ENCODE peak calls at places on chromosomes 6 and 20, in eight cellular contexts. Q is tibial artery, Y is nephron progenitor cell, G is KBM-7, J is NCI-H2081, M is mucosa of descending colon, Z is small intestine, N is NCI-H1092 treated with DMSO at 0.1 percent for 48 hours. V is an unnamed sample.
A peak's percentile ranks its signal among the peaks of the same experiment; 100 is the strongest.

GRCh38 chr6:14501240-14501639 is 383.7 kb downstream of the CD83 start:
- DNase-seq in G (no peak), N (no peak), M (no peak), Y (no peak), Q (no peak), Z (no peak), J (no peak), V (no peak)

GRCh38 chr6:39124114-39124513 is 9.1 kb upstream of the SAYSD1 start:
- DNase-seq in G (no peak), J (no peak), N (no peak), M (no peak), Y (no peak), Q (no peak), Z (peak; percentile 25), V (no peak)

GRCh38 chr20:2402271-2402980 is 21.7 kb downstream of the TGM6 start:
- DNase-seq in G (peak; percentile 18), Y (no peak), J (no peak), Z (peak; percentile 6), N (no peak), M (peak; percentile 44), Q (no peak), V (no peak)

GRCh38 chr20:48983423-48984400 is 62.2 kb downstream of the ARFGEF2 start:
- DNase-seq in Z (peak; percentile 10), Q (no peak), J (no peak), N (no peak), Y (no peak), G (no peak), M (no peak), V (peak; percentile 63)

GRCh38 chr20:25280051-25280573 is 32.2 kb downstream of the PYGB start:
- DNase-seq in G (no peak), Q (peak; percentile 58), Y (no peak), J (peak; percentile 97), Z (no peak), M (no peak), N (peak; percentile 97), V (peak; percentile 79)

GRCh38 chr6:137867685-137868509 is 838 bp downstream of the TNFAIP3 start:
- DNase-seq in N (no peak), Q (peak; percentile 71), J (no peak), Z (peak; percentile 55), M (peak; percentile 67), Y (peak; percentile 42), G (peak; percentile 49), V (peak; percentile 45)

GRCh38 chr6:9272671-9273070 is 837.3 kb upstream of the SLC35B3 start:
- DNase-seq in N (no peak), M (no peak), Z (no peak), J (no peak), G (no peak), Y (no peak), Q (no peak), V (no peak)

GRCh38 chr20:61925555-61926252 is 140.0 kb downstream of the TAF4 start:
- DNase-seq in G (no peak), N (peak; percentile 34), Y (no peak), J (peak; percentile 70), M (no peak), Q (no peak), Z (no peak), V (no peak)

GRCh38 chr6:123904228-123904627 is 100.6 kb downstream of the NKAIN2 start:
- DNase-seq in M (no peak), Y (no peak), G (no peak), J (no peak), N (no peak), Q (no peak), Z (no peak), V (no peak)

GRCh38 chr20:39643292-39643691 is 681.1 kb downstream of the DHX35 start:
- DNase-seq in Y (no peak), Q (no peak), J (no peak), Z (no peak), G (no peak), M (no peak), N (no peak), V (no peak)

GRCh38 chr20:17557675-17558006 is 12.2 kb upstream of the DSTN start:
- DNase-seq in Q (no peak), J (no peak), Y (no peak), N (peak; percentile 45), G (no peak), M (peak; percentile 40), Z (peak; percentile 52), V (peak; percentile 59)

GRCh38 chr6:25138024-25138696 is 141.0 kb upstream of the CARMIL1 start:
- DNase-seq in G (peak; percentile 92), Q (peak; percentile 80), M (peak; percentile 65), N (no peak), Y (no peak), J (peak; percentile 32), Z (peak; percentile 53), V (peak; percentile 51)

GRCh38 chr6:169556758-169557505 is 144.9 kb downstream of the WDR27 start:
- DNase-seq in N (no peak), J (no peak), Q (no peak), Y (no peak), M (no peak), Z (peak; percentile 27), G (no peak), V (no peak)

GRCh38 chr6:44072959-44073611 is 54.2 kb downstream of the MRPL14 start:
- DNase-seq in G (peak; percentile 69), J (no peak), M (peak; percentile 86), Z (peak; percentile 72), N (no peak), Y (peak; percentile 89), Q (peak; percentile 90), V (peak; percentile 78)

GRCh38 chr6:153096792-153097191 is 34.3 kb downstream of the RGS17 start:
- DNase-seq in M (no peak), Y (no peak), G (no peak), J (no peak), N (no peak), Z (no peak), Q (no peak), V (no peak)

GRCh38 chr20:25254986-25255680 is 7.2 kb downstream of the PYGB start:
- DNase-seq in M (peak; percentile 61), Y (no peak), G (no peak), N (no peak), J (no peak), Z (peak; percentile 75), Q (peak; percentile 86), V (peak; percentile 86)

GRCh38 chr20:58017237-58017969 is 211.1 kb downstream of the ANKRD60 start:
- DNase-seq in Q (no peak), N (no peak), Z (peak; percentile 36), G (no peak), M (peak; percentile 72), J (no peak), Y (no peak), V (peak; percentile 39)

GRCh38 chr6:136866872-136867416 is 44.6 kb downstream of the PEX7 start:
- DNase-seq in Q (no peak), Y (no peak), J (no peak), Z (no peak), G (no peak), N (no peak), M (no peak), V (no peak)

GRCh38 chr6:169965657-169966311 is 214.4 kb downstream of the ERMARD start:
- DNase-seq in Y (no peak), Z (no peak), M (no peak), G (no peak), Q (peak; percentile 55), N (no peak), J (no peak), V (peak; percentile 18)

GRCh38 chr20:25341716-25342680 is 48.6 kb downstream of the ABHD12 start:
- DNase-seq in N (peak; percentile 33), G (no peak), Z (no peak), M (no peak), Y (no peak), Q (no peak), J (peak; percentile 30), V (no peak)

GRCh38 chr6:52929321-52930164 is 20.0 kb upstream of the GSTA3 start:
- DNase-seq in Y (no peak), Z (peak; percentile 79), J (peak; percentile 69), Q (no peak), G (no peak), M (no peak), N (no peak), V (peak; percentile 66)

GRCh38 chr6:80608881-80609280 is 502.4 kb downstream of the BCKDHB start:
- DNase-seq in M (no peak), Z (no peak), J (no peak), G (no peak), Q (no peak), Y (no peak), N (no peak), V (no peak)

GRCh38 chr6:4346659-4347333 is 211.4 kb upstream of the ECI2 start:
- DNase-seq in Z (no peak), G (no peak), N (no peak), Q (no peak), M (no peak), J (no peak), Y (no peak), V (no peak)

GRCh38 chr6:15330174-15330934 is 84.5 kb downstream of the JARID2 start:
- DNase-seq in N (no peak), Z (no peak), M (no peak), G (peak; percentile 33), Q (no peak), Y (no peak), J (no peak), V (no peak)

GRCh38 chr20:24406761-24407550 is 62.5 kb upstream of the SYNDIG1 start:
- DNase-seq in J (no peak), Y (no peak), G (no peak), M (no peak), Q (peak; percentile 81), N (no peak), Z (no peak), V (no peak)